ENCODE peak calls at places on chromosomes 16 and 17, in eight cellular contexts. G, A, K, U, T, P, W and Q are unnamed samples.

GRCh38 chr17:63835167-63835720 is 7.2 kb downstream of the SMARCD2 start:
- DNase-seq in G (no peak), A (no peak), K (no peak), U (no peak), T (no peak), P (no peak), W (no peak), Q (no peak)

GRCh38 chr16:10693889-10694288 is 841 bp downstream of the TEKT5 start:
- DNase-seq in G (no peak), A (no peak), K (no peak), U (no peak), T (no peak), P (no peak), W (no peak), Q (no peak)

GRCh38 chr16:57994778-57995177 is 5.7 kb downstream of the ZNF319 start:
- DNase-seq in G (peak; percentile 67), A (no peak), K (no peak), U (peak; percentile 42), T (no peak), P (peak; percentile 54), W (peak; percentile 30), Q (peak; percentile 85)

GRCh38 chr17:51354908-51355307 is 94.6 kb downstream of the UTP18 start:
- DNase-seq in G (no peak), A (no peak), K (peak; percentile 48), U (no peak), T (no peak), P (no peak), W (no peak), Q (no peak)

GRCh38 chr17:77881545-77881944 is 77.0 kb upstream of the TNRC6C start:
- DNase-seq in G (no peak), A (no peak), K (no peak), U (peak; percentile 85), T (no peak), P (peak; percentile 80), W (peak; percentile 67), Q (peak; percentile 95)

GRCh38 chr17:56358651-56359050 is 205.4 kb downstream of the ANKFN1 start:
- DNase-seq in G (no peak), A (no peak), K (no peak), U (peak; percentile 67), T (no peak), P (no peak), W (no peak), Q (no peak)

GRCh38 chr17:5832886-5833285 is 237.3 kb upstream of the WSCD1 start:
- DNase-seq in G (peak; percentile 70), A (peak; percentile 58), K (peak; percentile 99), U (peak; percentile 90), T (peak; percentile 29), P (no peak), W (no peak), Q (no peak)

GRCh38 chr17:27564463-27564862 is 66.5 kb upstream of the LGALS9 start:
- DNase-seq in G (no peak), A (no peak), K (no peak), U (no peak), T (no peak), P (no peak), W (no peak), Q (no peak)

GRCh38 chr17:5585814-5586558 is 1.7 kb upstream of the NLRP1 start:
- DNase-seq in G (peak; percentile 60), A (no peak), K (peak; percentile 84), U (peak; percentile 51), T (no peak), P (peak; percentile 54), W (no peak), Q (peak; percentile 58)

GRCh38 chr17:44079877-44080821 is 9.6 kb downstream of the G6PC3 start:
- DNase-seq in G (no peak), A (no peak), K (no peak), U (no peak), T (no peak), P (no peak), W (no peak), Q (no peak)

GRCh38 chr17:20300399-20301037 is 166.8 kb downstream of the LGALS9B start:
- DNase-seq in G (no peak), A (peak; percentile 4), K (no peak), U (no peak), T (peak; percentile 25), P (no peak), W (peak; percentile 69), Q (no peak)

GRCh38 chr17:33753452-33753851 is 460.4 kb upstream of the ASIC2 start:
- DNase-seq in G (no peak), A (no peak), K (no peak), U (no peak), T (no peak), P (no peak), W (no peak), Q (no peak)

GRCh38 chr17:17748179-17748578 is 66.9 kb downstream of the RAI1 start:
- DNase-seq in G (no peak), A (no peak), K (no peak), U (no peak), T (no peak), P (no peak), W (no peak), Q (no peak)

GRCh38 chr17:79559111-79559887 is 51.6 kb downstream of the RBFOX3 start:
- DNase-seq in G (no peak), A (no peak), K (no peak), U (no peak), T (no peak), P (no peak), W (peak; percentile 64), Q (no peak)

GRCh38 chr17:73710095-73710592 is 65.9 kb upstream of the SDK2 start:
- DNase-seq in G (peak; percentile 59), A (no peak), K (peak; percentile 24), U (peak; percentile 72), T (no peak), P (peak; percentile 84), W (peak; percentile 74), Q (peak; percentile 91)